ENCODE peak calls at places on chromosomes 1 and 21, in six cellular contexts. B is sigmoid colon, A is tibial nerve, W is A549, S is heart left ventricle, H is uterus. M is an unnamed sample.

GRCh38 chr1:245678866-245679411 is 524.2 kb downstream of the KIF26B start:
- DNase-seq in B (no peak), A (no peak), W (no peak), S (no peak), H (no peak), M (no peak)

GRCh38 chr1:145891143-145891542 is 5.5 kb upstream of the ANKRD35 start:
- DNase-seq in B (no peak), A (no peak), W (no peak), S (no peak), H (no peak), M (no peak)

GRCh38 chr1:43935711-43936427 is 2.3 kb downstream of the ARTN start:
- DNase-seq in B (no peak), A (no peak), W (no peak), S (no peak), H (no peak), M (no peak)

GRCh38 chr1:1732381-1732780 is 8.2 kb upstream of the CDK11A start:
- DNase-seq in B (no peak), A (no peak), W (no peak), S (no peak), H (no peak), M (no peak)

GRCh38 chr1:223670458-223671159 is 5.1 kb upstream of the CAPN8 start:
- DNase-seq in B (no peak), A (no peak), W (peak), S (no peak), H (no peak), M (no peak)

GRCh38 chr1:114535401-114535800 is 24.4 kb upstream of the TRIM33 start:
- DNase-seq in B (no peak), A (no peak), W (no peak), S (no peak), H (no peak), M (no peak)

GRCh38 chr1:174999926-175000696 is at the start of gene CACYBP:
- DNase-seq in B (no peak), A (peak), W (peak), S (no peak), H (peak), M (peak)

GRCh38 chr1:115170396-115170795 is 81.1 kb upstream of the TSPAN2 start:
- DNase-seq in B (no peak), A (no peak), W (no peak), S (no peak), H (no peak), M (no peak)

GRCh38 chr1:38558476-38559179 is 300.9 kb downstream of the RRAGC start:
- DNase-seq in B (no peak), A (no peak), W (no peak), S (no peak), H (no peak), M (no peak)

GRCh38 chr1:19083081-19083480 is 126.6 kb upstream of the IFFO2 start:
- DNase-seq in B (no peak), A (no peak), W (no peak), S (no peak), H (no peak), M (no peak)

GRCh38 chr1:243980471-243980870 is 70.6 kb upstream of the ZBTB18 start:
- DNase-seq in B (no peak), A (no peak), W (no peak), S (no peak), H (no peak), M (no peak)

GRCh38 chr1:35748326-35748725 is 21.5 kb downstream of the CLSPN start:
- DNase-seq in B (no peak), A (no peak), W (no peak), S (no peak), H (no peak), M (no peak)

GRCh38 chr1:233094691-233095090 is 144.3 kb downstream of the NTPCR start:
- DNase-seq in B (no peak), A (no peak), W (no peak), S (no peak), H (no peak), M (no peak)

GRCh38 chr1:241357366-241358305 is 631 bp upstream of the RGS7 start:
- DNase-seq in B (no peak), A (no peak), W (no peak), S (no peak), H (no peak), M (no peak)

GRCh38 chr1:56389813-56390539 is 189.4 kb downstream of the PLPP3 start:
- DNase-seq in B (no peak), A (no peak), W (no peak), S (no peak), H (no peak), M (no peak)

GRCh38 chr1:11697188-11697892 is 5.8 kb downstream of the DRAXIN start:
- DNase-seq in B (no peak), A (no peak), W (no peak), S (no peak), H (no peak), M (no peak)

GRCh38 chr1:245046764-245047163 is 108.0 kb upstream of the KIF26B start:
- DNase-seq in B (no peak), A (no peak), W (no peak), S (no peak), H (no peak), M (no peak)

GRCh38 chr1:226677121-226678020 is 61.7 kb downstream of the ITPKB start:
- DNase-seq in B (peak), A (peak), W (peak), S (peak), H (peak), M (peak)

GRCh38 chr1:75134939-75135828 is 996 bp downstream of the LHX8 start:
- DNase-seq in B (peak), A (no peak), W (no peak), S (no peak), H (no peak), M (no peak)

GRCh38 chr1:165496493-165496892 is 47.3 kb upstream of the LRRC52 start:
- DNase-seq in B (no peak), A (no peak), W (no peak), S (no peak), H (no peak), M (no peak)

GRCh38 chr1:102529446-102529845 is 532.7 kb upstream of the OLFM3 start:
- DNase-seq in B (no peak), A (no peak), W (no peak), S (no peak), H (no peak), M (no peak)

GRCh38 chr1:233613252-233614172 is at the start of gene KCNK1:
- DNase-seq in B (peak), A (no peak), W (peak), S (peak), H (peak), M (no peak)

GRCh38 chr21:44701023-44701400 is 4.0 kb downstream of the KRTAP10-12 start:
- DNase-seq in B (no peak), A (no peak), W (no peak), S (no peak), H (no peak), M (no peak)

GRCh38 chr1:192160186-192160585 is 1.9 kb downstream of the RGS18 start:
- DNase-seq in B (no peak), A (no peak), W (no peak), S (no peak), H (no peak), M (no peak)

GRCh38 chr21:16993416-16994044 is 519.3 kb upstream of the CXADR start:
- DNase-seq in B (no peak), A (no peak), W (no peak), S (no peak), H (no peak), M (no peak)

GRCh38 chr1:22288593-22289241 is 145.8 kb upstream of the WNT4 start:
- DNase-seq in B (no peak), A (no peak), W (no peak), S (no peak), H (no peak), M (no peak)

DNA sequence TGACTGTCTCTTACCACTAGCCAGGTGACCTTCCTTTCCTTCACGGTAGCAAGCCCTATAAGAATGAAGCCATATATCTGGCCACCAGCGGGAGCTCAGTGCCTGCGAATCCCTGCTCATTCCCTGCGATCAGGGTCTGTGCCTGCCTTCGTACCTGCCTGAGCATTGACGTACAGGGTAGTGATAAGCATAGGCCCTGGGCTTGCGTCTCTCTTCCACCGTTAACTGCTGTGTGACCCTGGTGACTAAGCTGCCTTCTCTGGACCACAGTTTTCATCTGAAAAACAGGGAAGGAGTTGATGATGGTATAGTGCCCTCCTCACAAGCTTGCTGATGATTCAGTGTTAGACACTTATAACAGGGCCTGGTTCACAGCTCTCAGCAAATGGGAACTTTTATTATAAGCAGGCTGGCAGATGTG is 4.1 kb downstream of the ZC3H12A start:
- DNase-seq in B (no peak), A (no peak), W (no peak), S (no peak), H (no peak), M (no peak)
- H3K27ac ChIP-seq in B (peak), A (peak), W (peak), S (peak), H (peak), M (peak)

GRCh38 chr1:181094813-181095212 is 6.3 kb downstream of the IER5 start:
- DNase-seq in B (peak), A (no peak), W (no peak), S (no peak), H (peak), M (no peak)
- TF ChIP-seq POLR2A in B (no peak), A (no peak), W (no peak), S (no peak), H (no peak), M (no peak)

GRCh38 chr1:90995495-90995894 is 26.3 kb downstream of the ZNF644 start:
- DNase-seq in B (no peak), A (no peak), W (no peak), S (no peak), H (no peak), M (no peak)

GRCh38 chr1:90989990-90990389 is 31.8 kb downstream of the ZNF644 start:
- DNase-seq in B (no peak), A (no peak), W (no peak), S (no peak), H (no peak), M (no peak)

GRCh38 chr1:90990779-90991178 is 31.1 kb downstream of the ZNF644 start:
- DNase-seq in B (no peak), A (no peak), W (no peak), S (no peak), H (no peak), M (no peak)

GRCh38 chr1:90994461-90994860 is 27.4 kb downstream of the ZNF644 start:
- DNase-seq in B (no peak), A (no peak), W (no peak), S (no peak), H (no peak), M (no peak)

GRCh38 chr1:90993245-90993644 is 28.6 kb downstream of the ZNF644 start:
- DNase-seq in B (no peak), A (no peak), W (no peak), S (no peak), H (no peak), M (no peak)
- H3K27ac ChIP-seq in B (no peak), A (no peak), W (no peak), S (no peak), H (no peak), M (no peak)

DNA sequence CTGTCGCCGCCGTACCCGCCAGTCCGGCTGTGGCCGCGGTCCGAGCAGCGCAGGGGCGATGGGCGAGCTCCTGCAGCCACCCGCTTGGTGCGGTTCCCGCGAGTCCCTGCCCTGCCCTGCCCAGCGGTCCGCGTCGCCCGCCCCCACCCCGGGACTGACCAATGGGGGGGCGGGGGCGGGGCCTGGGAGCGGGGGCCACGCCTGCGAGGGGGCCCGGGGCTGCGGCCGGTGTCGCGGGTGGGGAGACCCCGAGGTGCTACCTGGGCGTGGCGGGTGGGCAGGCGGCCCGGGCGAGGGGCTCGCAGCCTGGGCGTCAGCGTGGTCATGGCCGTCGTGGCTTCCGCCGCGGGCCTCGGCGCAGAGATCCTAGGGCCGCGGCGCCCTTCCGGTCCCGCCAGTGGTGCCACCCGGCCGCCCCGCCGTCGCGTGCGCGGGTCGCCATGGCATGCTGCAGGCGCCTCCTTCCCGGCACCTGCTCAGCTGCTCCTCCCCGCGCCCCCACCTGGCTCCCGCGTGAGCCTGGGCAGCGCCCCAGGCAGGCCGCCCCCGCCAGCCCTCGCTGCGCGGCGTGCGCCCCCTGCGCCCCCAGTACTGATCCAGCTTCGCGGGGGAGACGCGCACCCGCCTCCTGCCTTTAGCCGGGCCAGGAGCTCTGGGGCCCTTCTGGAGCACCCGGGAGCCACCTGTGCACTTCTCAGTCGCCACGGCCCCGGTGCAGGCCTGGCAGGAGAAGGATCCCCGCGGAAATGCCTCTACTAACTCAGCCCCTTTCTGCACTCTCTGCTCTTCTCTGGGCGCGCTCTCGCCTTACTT is at the start of gene BMP8B:
- DNase-seq in B (peak), A (peak), W (peak), S (peak), H (no peak), M (peak)
- TF ChIP-seq POLR2A in B (no peak), A (peak), W (peak), S (no peak), H (no peak), M (no peak)

GRCh38 chr1:3207217-3207848 is 138.3 kb downstream of the PRDM16 start:
- DNase-seq in B (no peak), A (no peak), W (no peak), S (no peak), H (no peak), M (no peak)

GRCh38 chr1:3209201-3209600 is 140.2 kb downstream of the PRDM16 start:
- DNase-seq in B (no peak), A (no peak), W (no peak), S (no peak), H (no peak), M (no peak)

GRCh38 chr1:3205815-3206214 is 136.8 kb downstream of the PRDM16 start:
- DNase-seq in B (no peak), A (no peak), W (no peak), S (no peak), H (no peak), M (no peak)

GRCh38 chr1:3204725-3205124 is 135.7 kb downstream of the PRDM16 start:
- DNase-seq in B (no peak), A (no peak), W (no peak), S (no peak), H (no peak), M (no peak)

GRCh38 chr1:3206696-3207095 is 137.7 kb downstream of the PRDM16 start:
- DNase-seq in B (no peak), A (no peak), W (no peak), S (no peak), H (no peak), M (no peak)
- H3K27ac ChIP-seq in B (no peak), A (peak), W (no peak), S (no peak), H (no peak), M (no peak)

GRCh38 chr1:184739070-184739469 is 15.6 kb downstream of the EDEM3 start:
- DNase-seq in B (no peak), A (no peak), W (no peak), S (no peak), H (no peak), M (no peak)
- TF ChIP-seq POLR2A in B (no peak), A (no peak), W (no peak), S (no peak), H (no peak), M (no peak)

GRCh38 chr21:15010645-15011044 is 54.2 kb downstream of the NRIP1 start:
- DNase-seq in B (no peak), A (no peak), W (no peak), S (no peak), H (no peak), M (no peak)
- H3K27ac ChIP-seq in B (no peak), A (no peak), W (no peak), S (no peak), H (no peak), M (no peak)

GRCh38 chr1:9493326-9493725 is 45.9 kb upstream of the SLC25A33 start:
- DNase-seq in B (no peak), A (no peak), W (no peak), S (no peak), H (no peak), M (no peak)
- TF ChIP-seq POLR2A in B (no peak), A (no peak), W (no peak), S (no peak), H (no peak), M (no peak)